ENCODE peak calls at places on chromosomes 5 and 9, in six cellular contexts. A is nephron progenitor cell, B is lung, R is neural progenitor cell, J is heart left ventricle, D is bronchial epithelial cell. V is an unnamed sample.
A peak's percentile ranks its signal among the peaks of the same experiment; 100 is the strongest.

GRCh38 chr5:60541980-60542379 is 158.0 kb downstream of the DEPDC1B start:
- DNase-seq in R (no peak), D (peak; percentile 7), B (no peak), J (no peak), A (no peak), V (no peak)

GRCh38 chr5:149110406-149110805 is 30.9 kb upstream of the ABLIM3 start:
- DNase-seq in R (no peak), B (no peak), J (no peak), D (peak; percentile 43), A (no peak), V (no peak)

GRCh38 chr5:96049398-96050272 is 88.0 kb upstream of the ELL2 start:
- DNase-seq in J (no peak), A (no peak), D (peak; percentile 82), B (peak; percentile 42), R (no peak), V (no peak)

GRCh38 chr9:2630158-2630557 is 8.6 kb downstream of the VLDLR start:
- DNase-seq in R (no peak), J (no peak), D (no peak), A (no peak), B (no peak), V (no peak)

GRCh38 chr5:64594601-64595518 is 89.0 kb downstream of the RGS7BP start:
- DNase-seq in B (no peak), D (peak; percentile 7), R (peak; percentile 78), J (no peak), A (peak; percentile 12), V (no peak)

GRCh38 chr5:161546463-161547301 is at the start of gene GABRB2:
- DNase-seq in R (peak; percentile 81), D (peak; percentile 25), B (peak; percentile 47), A (peak; percentile 77), J (peak; percentile 69), V (peak; percentile 77)

GRCh38 chr9:121707477-121708424 is 56.3 kb downstream of the DAB2IP start:
- DNase-seq in D (no peak), R (no peak), B (no peak), J (no peak), A (no peak), V (no peak)

GRCh38 chr5:80116465-80116864 is 81.3 kb downstream of the THBS4 start:
- DNase-seq in R (no peak), D (no peak), A (no peak), J (no peak), B (no peak), V (no peak)

GRCh38 chr9:97596906-97597305 is 36.3 kb downstream of the TSTD2 start:
- DNase-seq in A (no peak), R (no peak), B (no peak), D (no peak), J (no peak), V (no peak)

DNA sequence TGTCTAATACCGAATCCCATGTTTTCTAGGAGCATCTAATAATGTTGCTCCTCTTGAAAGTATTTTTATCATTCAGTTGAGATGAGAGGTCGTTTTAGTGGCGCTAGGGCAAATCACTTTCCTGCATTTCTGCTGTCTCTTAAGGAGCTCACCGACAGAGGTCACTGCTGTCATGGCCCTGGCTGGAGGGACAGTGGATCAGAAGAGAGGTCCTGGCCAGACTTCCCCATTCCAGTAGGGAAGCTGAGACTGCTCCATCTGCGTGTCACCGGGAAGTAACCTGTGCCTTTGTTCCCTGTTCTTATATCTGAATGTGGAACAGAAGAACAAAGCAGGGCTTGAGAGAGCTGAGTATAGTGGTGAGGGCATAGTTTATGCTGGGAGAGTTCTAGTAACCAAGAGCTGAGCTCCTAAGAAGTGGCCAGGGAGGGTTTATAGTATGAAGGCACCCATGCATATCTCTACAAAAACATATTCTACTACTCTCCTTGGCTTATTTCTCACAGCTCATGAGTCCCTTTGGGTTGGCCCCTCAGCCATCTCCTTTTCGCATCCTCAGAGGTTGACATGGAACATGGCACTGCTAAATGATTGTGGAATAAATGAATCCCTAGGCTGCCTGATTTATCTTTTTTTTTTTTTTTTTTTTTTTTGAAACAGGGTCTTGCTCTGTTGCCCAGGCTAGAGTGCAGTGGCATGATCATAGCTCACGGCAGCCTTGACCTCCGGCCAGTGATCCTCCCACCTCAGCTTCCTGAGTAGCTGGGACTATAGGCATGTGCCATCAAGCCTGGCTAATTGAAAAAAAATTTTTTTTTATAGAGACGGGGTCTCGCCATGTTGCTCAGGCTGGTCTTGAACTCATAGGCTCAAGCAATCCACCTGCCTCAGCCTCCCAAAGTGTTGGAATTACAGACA is 27.2 kb downstream of the ATP6V0E1 start:
- DNase-seq in A (peak; percentile 30), R (peak; percentile 72), J (peak; percentile 72), B (peak; percentile 69), D (peak; percentile 17), V (no peak)
- TF ChIP-seq CTCF in A (peak; percentile 38), R (peak; percentile 61), J (peak; percentile 75), B (peak; percentile 35), D (peak; percentile 30), V (no peak)

GRCh38 chr5:111469905-111470304 is 42.4 kb downstream of the STARD4 start:
- DNase-seq in R (no peak), B (no peak), J (no peak), D (no peak), A (no peak), V (no peak)
- TF ChIP-seq CTCF in R (no peak), B (no peak), J (no peak), D (no peak), A (no peak), V (no peak)

GRCh38 chr5:87845734-87846133 is 422.9 kb downstream of the TMEM161B start:
- DNase-seq in B (no peak), A (no peak), J (no peak), R (peak; percentile 58), D (no peak), V (no peak)

GRCh38 chr5:87844866-87845265 is 423.8 kb downstream of the TMEM161B start:
- DNase-seq in A (no peak), J (no peak), B (no peak), D (no peak), R (no peak), V (no peak)

DNA sequence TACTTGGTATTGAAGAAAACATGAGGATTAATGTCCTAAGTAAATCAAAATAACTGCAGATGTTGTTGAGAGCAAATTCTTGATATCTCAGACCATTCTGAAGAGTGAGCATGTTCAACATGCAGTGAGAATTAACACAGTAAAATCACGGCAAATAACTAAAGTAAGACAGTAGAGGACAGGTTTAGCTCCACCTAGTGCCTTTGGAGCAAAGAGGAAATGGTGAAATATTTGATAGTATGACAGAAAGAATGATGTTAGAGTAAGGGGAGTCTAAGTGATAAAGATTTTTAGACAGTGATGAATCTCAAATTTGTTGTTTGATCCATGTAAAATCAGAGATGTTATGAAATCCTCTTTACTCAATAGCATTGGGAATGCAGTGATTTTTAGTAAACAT is 424.2 kb downstream of the TMEM161B start:
- DNase-seq in J (no peak), A (no peak), R (no peak), D (no peak), B (no peak), V (no peak)
- TF ChIP-seq CTCF in J (no peak), A (no peak), R (no peak), D (no peak), B (no peak), V (no peak)

DNA sequence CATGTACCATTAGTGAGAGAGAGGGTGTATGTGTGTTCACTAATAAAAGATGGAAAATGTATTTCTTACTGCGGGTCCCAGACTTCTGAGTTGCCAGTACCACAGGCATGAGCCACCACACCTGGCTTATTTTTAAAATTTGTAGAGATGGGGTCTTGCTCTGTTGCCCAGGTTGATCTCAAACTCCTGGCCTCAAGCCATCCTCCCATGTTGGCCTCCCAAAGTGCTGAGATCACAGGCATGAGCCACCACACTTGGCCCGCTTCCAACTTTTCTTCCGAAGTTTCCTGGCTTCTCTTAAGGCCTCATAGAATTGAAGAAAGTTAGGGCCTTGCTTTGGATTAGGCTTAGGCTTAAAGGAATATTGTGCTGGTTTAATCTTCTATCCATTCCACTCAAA is 40.4 kb upstream of the F2RL2 start:
- DNase-seq in A (no peak), B (no peak), D (no peak), R (no peak), J (no peak), V (no peak)
- TF ChIP-seq CTCF in A (no peak), B (no peak), D (no peak), R (no peak), J (no peak), V (no peak)

V was measured in glutamatergic neuron.